ENCODE peak calls at places on chromosomes 3 and 15, in eight cellular contexts. N is HFF-Myc, U is PC-3, R is AG09309, A is RWPE2, J is nephron progenitor cell, B is SHP77 treated with DMSO at 0.1 percent for 48 hours, H is T-helper 9 cell. Y is an unnamed sample.

GRCh38 chr3:129526121-129526900 is 2.1 kb upstream of the RHO start:
- DNase-seq in J (no peak), H (no peak), B (no peak), R (no peak), N (no peak), U (no peak), A (no peak), Y (no peak)

GRCh38 chr3:104279617-104280016 is 1087.1 kb upstream of the ALCAM start:
- DNase-seq in H (no peak), U (peak; percentile 52), R (peak; percentile 28), N (peak; percentile 0), B (no peak), A (no peak), J (no peak), Y (no peak)

GRCh38 chr15:96049323-96049722 is 281.2 kb upstream of the NR2F2 start:
- DNase-seq in U (no peak), A (no peak), B (no peak), N (no peak), J (no peak), R (no peak), H (no peak), Y (no peak)

GRCh38 chr3:66466606-66467270 is 34.1 kb downstream of the LRIG1 start:
- DNase-seq in B (no peak), U (no peak), R (no peak), N (no peak), H (no peak), J (no peak), A (no peak), Y (no peak)

GRCh38 chr3:50873376-50874157 is 198.8 kb downstream of the DOCK3 start:
- DNase-seq in H (no peak), A (no peak), J (no peak), N (no peak), U (no peak), B (no peak), R (no peak), Y (no peak)

GRCh38 chr3:165254812-165255211 is 58.6 kb upstream of the SLITRK3 start:
- DNase-seq in H (no peak), B (peak; percentile 62), N (no peak), A (no peak), U (peak; percentile 69), J (no peak), R (no peak), Y (no peak)

GRCh38 chr3:56817646-56818045 is 15.9 kb upstream of the ARHGEF3 start:
- DNase-seq in R (no peak), B (no peak), U (no peak), A (no peak), J (no peak), H (no peak), N (no peak), Y (no peak)

GRCh38 chr15:101386006-101386405 is 91.0 kb upstream of the SNRPA1 start:
- DNase-seq in U (no peak), B (no peak), J (no peak), N (no peak), A (peak; percentile 59), R (no peak), H (no peak), Y (no peak)

GRCh38 chr15:79160211-79160610 is 69.6 kb upstream of the RASGRF1 start:
- DNase-seq in A (no peak), N (no peak), J (no peak), R (no peak), U (peak; percentile 54), B (no peak), H (no peak), Y (no peak)

GRCh38 chr3:126672741-126673140 is 17.8 kb upstream of the TXNRD3 start:
- DNase-seq in N (no peak), J (no peak), R (no peak), B (no peak), U (no peak), H (no peak), A (peak; percentile 37), Y (no peak)

GRCh38 chr3:195558602-195559001 is 15.5 kb upstream of the PPP1R2 start:
- DNase-seq in A (no peak), U (peak; percentile 65), R (peak; percentile 10), N (peak; percentile 52), H (no peak), B (no peak), J (no peak), Y (no peak)